ENCODE peak calls at places on chromosomes 5 and 9, in four cellular contexts. I is NB4, W is IMR-90, L is K562. J is an unnamed sample.

GRCh38 chr5:522899-523657 is 1.2 kb downstream of the SLC9A3 start:
- DNase-seq in I (no peak), W (no peak), L (no peak), J (no peak)

GRCh38 chr9:125486109-125486508 is 220.9 kb downstream of the MAPKAP1 start:
- DNase-seq in I (no peak), W (no peak), L (no peak), J (no peak)

GRCh38 chr5:127290019-127290945 is at the start of gene MEGF10:
- DNase-seq in I (peak), W (peak), L (peak), J (peak)

GRCh38 chr5:139877129-139877597 is 81.6 kb downstream of the PSD2 start:
- DNase-seq in I (no peak), W (no peak), L (no peak), J (no peak)

GRCh38 chr9:7811679-7812078 is 12.1 kb upstream of the DMAC1 start:
- DNase-seq in I (no peak), W (no peak), L (no peak), J (no peak)

GRCh38 chr5:10912435-10912834 is 151.4 kb upstream of the DAP start:
- DNase-seq in I (no peak), W (no peak), L (no peak), J (no peak)

GRCh38 chr9:90905079-90905478 is 103.5 kb downstream of the SYK start:
- DNase-seq in I (no peak), W (no peak), L (no peak), J (no peak)

GRCh38 chr5:131357739-131358561 is 94.1 kb downstream of the CDC42SE2 start:
- DNase-seq in I (no peak), W (no peak), L (no peak), J (no peak)

GRCh38 chr5:154478224-154478565 is at the start of gene HAND1:
- DNase-seq in I (no peak), W (no peak), L (peak), J (peak)

GRCh38 chr5:68565427-68565826 is 349.9 kb downstream of the PIK3R1 start:
- DNase-seq in I (peak), W (no peak), L (no peak), J (no peak)

GRCh38 chr5:119355636-119356383 is at the start of gene TNFAIP8:
- DNase-seq in I (peak), W (peak), L (peak), J (peak)

GRCh38 chr9:35903049-35903448 is 3.0 kb upstream of the HRCT1 start:
- DNase-seq in I (peak), W (peak), L (peak), J (no peak)

GRCh38 chr5:107486489-107486888 is 184.2 kb downstream of the EFNA5 start:
- DNase-seq in I (peak), W (peak), L (no peak), J (peak)

GRCh38 chr9:105967798-105968197 is 273.5 kb downstream of the TMEM38B start:
- DNase-seq in I (no peak), W (no peak), L (no peak), J (no peak)

GRCh38 chr5:176144508-176144907 is 93.7 kb upstream of the SIMC1 start:
- DNase-seq in I (no peak), W (no peak), L (no peak), J (no peak)

GRCh38 chr5:95812100-95812472 is 10.4 kb downstream of the GLRX start:
- DNase-seq in I (no peak), W (peak), L (no peak), J (no peak)

GRCh38 chr5:102554092-102554491 is 55.3 kb upstream of the SLCO6A1 start:
- DNase-seq in I (no peak), W (no peak), L (no peak), J (no peak)

GRCh38 chr9:111442360-111443027 is 41.7 kb downstream of the ECPAS start:
- DNase-seq in I (no peak), W (no peak), L (no peak), J (no peak)

GRCh38 chr9:34219421-34219820 is 40.6 kb downstream of the UBAP1 start:
- DNase-seq in I (no peak), W (no peak), L (no peak), J (no peak)

GRCh38 chr5:6183391-6184390 is 194.7 kb downstream of the MED10 start:
- DNase-seq in I (peak), W (no peak), L (no peak), J (no peak)

GRCh38 chr9:93891549-93892310 is 63.4 kb downstream of the BARX1 start:
- DNase-seq in I (no peak), W (no peak), L (no peak), J (no peak)

GRCh38 chr9:82961504-82962125 is 101.3 kb downstream of the RASEF start:
- DNase-seq in I (peak), W (peak), L (peak), J (peak)

GRCh38 chr5:169861934-169862333 is 118.4 kb downstream of the INSYN2B start:
- DNase-seq in I (no peak), W (peak), L (no peak), J (no peak)

GRCh38 chr9:35277649-35278359 is 116.0 kb downstream of the UNC13B start:
- DNase-seq in I (no peak), W (peak), L (no peak), J (no peak)

GRCh38 chr9:69223605-69224004 is 49.5 kb downstream of the TJP2 start:
- DNase-seq in I (peak), W (peak), L (peak), J (peak)

GRCh38 chr5:79235222-79235577 is 731 bp upstream of the JMY start:
- DNase-seq in I (no peak), W (peak), L (no peak), J (no peak)

GRCh38 chr5:117054808-117055398 is 480.3 kb upstream of the SEMA6A start:
- DNase-seq in I (no peak), W (no peak), L (no peak), J (no peak)

GRCh38 chr5:127827451-127827850 is 124.3 kb downstream of the CCDC192 start:
- DNase-seq in I (no peak), W (no peak), L (no peak), J (no peak)

GRCh38 chr5:75630875-75631274 is 19.6 kb downstream of the ANKDD1B start:
- DNase-seq in I (no peak), W (no peak), L (no peak), J (no peak)

DNA sequence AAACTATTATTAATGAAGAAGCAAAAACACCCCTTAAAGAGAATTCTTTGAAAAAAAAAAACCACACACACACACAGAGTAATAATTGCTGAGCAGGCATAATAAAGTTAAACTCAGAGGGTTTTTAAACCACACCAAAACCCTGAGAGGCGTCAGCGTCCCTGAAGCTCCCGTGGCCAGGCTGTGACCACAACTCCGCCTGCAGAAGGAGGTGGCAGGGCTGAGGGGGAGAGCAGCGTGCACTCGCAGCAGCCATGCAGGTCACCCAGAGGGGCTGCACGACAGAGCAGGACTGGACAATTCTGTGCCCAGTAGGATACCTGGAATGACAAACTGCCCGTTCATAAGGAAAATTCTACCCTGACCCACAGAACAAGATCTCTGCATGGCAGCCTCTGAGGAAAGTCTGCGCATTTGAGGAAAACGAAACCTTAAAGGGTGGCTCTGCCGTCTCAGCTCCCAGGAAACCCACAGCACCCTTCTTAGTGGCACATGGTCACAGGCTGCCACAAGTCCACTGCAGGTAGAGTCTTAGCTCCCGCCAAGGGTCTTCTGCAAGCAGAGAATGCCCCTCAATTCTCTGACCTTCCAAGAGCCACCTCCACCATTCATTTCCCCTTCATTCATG is 44.0 kb downstream of the ROR2 start:
- DNase-seq in I (peak), W (no peak), L (peak), J (peak)
- TF ChIP-seq POLR2A in I (no peak), W (no peak), L (peak), J (no peak)

GRCh38 chr9:136235171-136235570 is 10.4 kb downstream of the QSOX2 start:
- DNase-seq in I (no peak), W (no peak), L (no peak), J (no peak)

GRCh38 chr9:136234597-136234996 is 11.0 kb downstream of the QSOX2 start:
- DNase-seq in I (no peak), W (no peak), L (no peak), J (no peak)

GRCh38 chr9:136237486-136238341 is 7.9 kb downstream of the QSOX2 start:
- DNase-seq in I (peak), W (no peak), L (peak), J (no peak)

GRCh38 chr9:136233868-136234267 is 11.7 kb downstream of the QSOX2 start:
- DNase-seq in I (no peak), W (no peak), L (no peak), J (no peak)

DNA sequence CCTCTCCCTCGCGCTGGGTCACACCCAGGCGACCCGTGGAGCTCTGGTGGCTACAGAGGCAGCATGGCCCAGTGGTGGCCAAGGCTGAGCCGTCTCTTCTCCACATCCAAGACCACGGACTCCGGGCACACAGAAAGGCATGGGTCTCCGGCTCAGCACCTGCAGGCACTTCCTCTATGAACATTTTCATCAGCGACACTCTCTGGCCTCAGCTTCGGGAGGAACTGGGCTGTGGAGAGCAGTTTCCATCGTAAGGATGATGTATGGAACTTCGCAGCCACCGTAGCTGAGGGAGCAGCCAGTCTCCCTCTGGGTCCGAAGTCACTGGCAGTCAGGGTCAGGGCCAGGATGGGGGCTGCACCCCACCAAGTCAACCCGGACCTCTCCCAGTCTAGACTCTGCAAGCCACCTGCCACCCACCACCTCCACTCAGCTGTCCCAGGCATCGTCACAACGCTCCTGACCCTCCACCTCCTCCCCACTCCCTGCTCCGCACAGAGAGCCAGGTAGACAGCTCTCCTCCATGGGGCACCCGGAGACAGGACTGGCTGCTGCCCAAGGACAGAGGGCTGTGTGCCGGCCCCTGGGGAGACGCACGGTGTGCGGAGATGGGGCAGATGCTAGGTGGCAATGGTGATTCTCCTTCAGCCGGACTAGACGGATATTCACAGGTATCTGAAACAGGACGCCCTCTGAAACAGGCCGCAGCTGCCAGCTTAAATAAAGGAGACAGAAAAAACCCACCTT is 9.7 kb downstream of the QSOX2 start:
- DNase-seq in I (no peak), W (no peak), L (no peak), J (no peak)
- TF ChIP-seq POLR2A in I (no peak), W (no peak), L (no peak), J (no peak)

DNA sequence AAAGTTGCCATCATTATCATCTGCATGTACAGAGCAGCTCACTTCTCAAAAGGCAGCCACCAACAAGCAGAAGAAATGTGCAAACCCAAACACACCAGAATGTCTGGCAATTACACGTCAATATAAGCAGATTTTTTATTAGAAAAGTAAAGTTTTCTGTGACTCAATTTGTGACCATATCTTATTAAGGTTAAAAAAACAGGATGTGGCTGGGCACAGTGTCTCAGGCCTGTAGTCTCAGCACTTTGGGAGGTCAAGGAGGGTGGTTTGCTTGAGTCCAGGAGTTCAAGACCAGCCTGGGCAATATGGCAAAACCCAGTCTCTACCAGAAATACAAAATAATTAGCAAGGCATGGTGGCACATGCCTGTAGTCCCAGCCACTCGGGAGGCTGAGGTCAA is 176.7 kb downstream of the FANCC start:
- DNase-seq in I (no peak), W (no peak), L (no peak), J (no peak)
- TF ChIP-seq POLR2A in I (no peak), W (no peak), L (no peak), J (no peak)

GRCh38 chr9:4666042-4666699 is at the start of gene SPATA6L:
- DNase-seq in I (peak), W (peak), L (no peak), J (peak)
- TF ChIP-seq POLR2A in I (no peak), W (no peak), L (no peak), J (no peak)